ENCODE peak calls at places on chromosome 6, in eight cellular contexts. H, U, T, P, V, A, Z and K are unnamed samples.

GRCh38 chr6:159172066-159172465 is 2.9 kb downstream of the FNDC1 start:
- DNase-seq in H (no peak), U (no peak), T (no peak), P (no peak), V (no peak), A (no peak), Z (no peak), K (no peak)

GRCh38 chr6:54217018-54217417 is 91.2 kb upstream of the TINAG start:
- DNase-seq in H (no peak), U (no peak), T (no peak), P (no peak), V (no peak), A (no peak), Z (no peak), K (no peak)

GRCh38 chr6:6942826-6943225 is 164.9 kb upstream of the RREB1 start:
- DNase-seq in H (peak; percentile 66), U (no peak), T (no peak), P (peak; percentile 93), V (peak; percentile 77), A (peak; percentile 66), Z (no peak), K (no peak)

GRCh38 chr6:1957746-1958145 is 287.7 kb downstream of the GMDS start:
- DNase-seq in H (no peak), U (no peak), T (no peak), P (no peak), V (no peak), A (no peak), Z (no peak), K (no peak)

GRCh38 chr6:23663652-23664051 is 462.4 kb upstream of the NRSN1 start:
- DNase-seq in H (no peak), U (no peak), T (no peak), P (no peak), V (no peak), A (no peak), Z (peak; percentile 70), K (no peak)

GRCh38 chr6:31098449-31098938 is 13.9 kb downstream of the C6orf15 start:
- DNase-seq in H (no peak), U (no peak), T (no peak), P (no peak), V (no peak), A (no peak), Z (no peak), K (no peak)

GRCh38 chr6:31597006-31597405 is 4.2 kb upstream of the NCR3 start:
- DNase-seq in H (no peak), U (no peak), T (peak; percentile 73), P (no peak), V (no peak), A (no peak), Z (peak; percentile 70), K (no peak)

GRCh38 chr6:130611366-130611765 is 215.8 kb upstream of the SMLR1 start:
- DNase-seq in H (no peak), U (no peak), T (no peak), P (no peak), V (no peak), A (no peak), Z (no peak), K (no peak)

GRCh38 chr6:90263653-90264052 is 33.0 kb downstream of the BACH2 start:
- DNase-seq in H (no peak), U (no peak), T (no peak), P (no peak), V (no peak), A (no peak), Z (no peak), K (no peak)

GRCh38 chr6:106974999-106975698 is 620 bp upstream of the CD24 start:
- DNase-seq in H (peak; percentile 50), U (no peak), T (peak; percentile 39), P (peak; percentile 60), V (no peak), A (no peak), Z (peak; percentile 76), K (peak; percentile 26)

GRCh38 chr6:159723259-159723658 is 4.0 kb upstream of the WTAP start:
- DNase-seq in H (no peak), U (no peak), T (no peak), P (no peak), V (no peak), A (no peak), Z (no peak), K (no peak)

GRCh38 chr6:5989141-5989723 is 17.5 kb downstream of the NRN1 start:
- DNase-seq in H (peak; percentile 84), U (no peak), T (no peak), P (peak; percentile 67), V (peak; percentile 37), A (no peak), Z (no peak), K (no peak)

GRCh38 chr6:90397929-90398674 is 101.5 kb upstream of the BACH2 start:
- DNase-seq in H (no peak), U (no peak), T (no peak), P (no peak), V (no peak), A (no peak), Z (peak; percentile 26), K (no peak)

GRCh38 chr6:40302856-40303449 is 284.2 kb downstream of the LRFN2 start:
- DNase-seq in H (no peak), U (no peak), T (no peak), P (no peak), V (no peak), A (no peak), Z (no peak), K (no peak)

GRCh38 chr6:157304840-157305675 is 18.3 kb downstream of the TMEM242 start:
- DNase-seq in H (no peak), U (no peak), T (no peak), P (no peak), V (no peak), A (no peak), Z (no peak), K (no peak)

GRCh38 chr6:90078513-90079289 is 184.4 kb downstream of the GJA10 start:
- DNase-seq in H (no peak), U (no peak), T (peak; percentile 15), P (no peak), V (no peak), A (no peak), Z (no peak), K (no peak)

DNA sequence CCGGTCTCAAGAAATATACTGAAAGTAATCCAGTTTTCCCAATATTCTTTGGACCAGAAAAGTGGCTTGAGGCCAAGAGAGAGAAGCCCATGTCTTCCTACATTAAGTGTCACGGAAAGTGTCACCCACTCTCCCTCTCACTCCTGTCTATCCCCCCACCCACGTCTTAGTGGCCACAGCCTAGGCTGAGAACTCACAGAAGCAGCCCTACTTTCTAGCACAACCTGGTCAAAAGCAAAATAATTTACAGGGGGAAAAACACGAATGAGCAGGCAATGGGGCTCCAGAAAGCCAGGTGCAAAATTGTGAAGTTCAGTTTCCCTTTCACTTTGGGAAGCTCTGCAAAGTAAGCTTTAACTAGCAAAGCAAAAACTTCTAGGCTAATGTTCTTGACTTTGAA is 118.0 kb downstream of the OPRM1 start:
- DNase-seq in H (no peak), U (no peak), T (no peak), P (no peak), V (no peak), A (no peak), Z (no peak), K (no peak)
- H3K4me3 ChIP-seq in H (no peak overlapping the region), U (no peak overlapping the region), T (no peak overlapping the region), P (peak overlapping the region; percentile 28), V (no peak overlapping the region), A (no peak overlapping the region), Z (no peak overlapping the region), K (peak overlapping the region; percentile 26)

GRCh38 chr6:12254228-12254627 is 35.9 kb upstream of the EDN1 start:
- DNase-seq in H (no peak), U (no peak), T (no peak), P (no peak), V (no peak), A (no peak), Z (no peak), K (no peak)
- H3K4me3 ChIP-seq in H (no peak overlapping the region), U (no peak overlapping the region), T (no peak overlapping the region), P (no peak overlapping the region), V (no peak overlapping the region), A (no peak overlapping the region), Z (no peak overlapping the region), K (no peak overlapping the region)

GRCh38 chr6:149032318-149032598 is 285.3 kb upstream of the TAB2 start:
- DNase-seq in H (no peak), U (no peak), T (no peak), P (no peak), V (no peak), A (no peak), Z (no peak), K (no peak)

GRCh38 chr6:149033454-149034241 is 283.9 kb upstream of the TAB2 start:
- DNase-seq in H (no peak), U (no peak), T (no peak), P (no peak), V (no peak), A (no peak), Z (no peak), K (no peak)

GRCh38 chr6:149035806-149036205 is 281.7 kb upstream of the TAB2 start:
- DNase-seq in H (no peak), U (no peak), T (no peak), P (no peak), V (no peak), A (no peak), Z (no peak), K (no peak)

GRCh38 chr6:149031545-149032317 is 284.9 kb downstream of the UST start:
- DNase-seq in H (peak; percentile 82), U (peak; percentile 67), T (no peak), P (no peak), V (peak; percentile 28), A (no peak), Z (peak; percentile 22), K (peak; percentile 69)

DNA sequence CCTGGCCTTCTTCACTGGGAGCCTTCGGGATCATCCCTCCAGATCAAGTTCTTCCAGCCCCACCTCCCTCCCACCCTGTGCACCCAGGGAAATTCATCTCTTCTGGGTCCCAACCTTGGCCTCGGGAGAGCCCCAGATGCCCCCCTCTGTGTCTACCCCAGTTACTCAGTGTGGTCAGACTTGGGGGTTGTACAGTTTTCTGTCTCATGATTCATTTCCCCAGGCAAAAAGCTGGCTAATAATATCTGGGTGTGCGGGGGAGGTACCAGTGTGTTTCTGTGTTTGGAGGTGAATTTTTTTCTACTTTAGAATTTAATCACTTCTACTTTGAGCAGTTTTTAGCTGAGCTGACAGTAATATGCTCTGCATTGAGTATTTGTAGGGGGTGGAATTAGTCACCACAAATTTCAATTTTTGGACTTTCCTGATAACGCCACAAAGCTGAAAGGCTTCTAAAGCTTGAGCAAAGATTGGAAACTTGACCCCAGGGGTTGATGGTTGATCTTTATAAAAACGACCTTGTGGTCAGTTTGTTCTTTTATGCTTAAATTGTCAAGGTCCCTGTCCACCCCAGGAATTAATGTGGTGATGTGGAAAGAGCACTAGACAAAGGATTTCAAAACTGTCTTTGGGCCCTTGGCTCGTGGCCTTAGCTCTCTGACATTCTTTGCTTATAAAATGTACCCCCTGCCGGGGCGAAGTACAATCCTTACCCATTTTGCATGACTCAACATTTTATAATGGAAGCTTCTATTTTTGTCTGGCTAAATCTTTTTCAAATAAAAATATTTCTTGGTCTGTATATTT is 284.7 kb upstream of the TAB2 start:
- DNase-seq in H (no peak), U (peak; percentile 55), T (no peak), P (no peak), V (no peak), A (no peak), Z (peak; percentile 26), K (no peak)
- H3K4me3 ChIP-seq in H (no peak overlapping the region), U (no peak overlapping the region), T (no peak overlapping the region), P (no peak overlapping the region), V (no peak overlapping the region), A (no peak overlapping the region), Z (no peak overlapping the region), K (no peak overlapping the region)

DNA sequence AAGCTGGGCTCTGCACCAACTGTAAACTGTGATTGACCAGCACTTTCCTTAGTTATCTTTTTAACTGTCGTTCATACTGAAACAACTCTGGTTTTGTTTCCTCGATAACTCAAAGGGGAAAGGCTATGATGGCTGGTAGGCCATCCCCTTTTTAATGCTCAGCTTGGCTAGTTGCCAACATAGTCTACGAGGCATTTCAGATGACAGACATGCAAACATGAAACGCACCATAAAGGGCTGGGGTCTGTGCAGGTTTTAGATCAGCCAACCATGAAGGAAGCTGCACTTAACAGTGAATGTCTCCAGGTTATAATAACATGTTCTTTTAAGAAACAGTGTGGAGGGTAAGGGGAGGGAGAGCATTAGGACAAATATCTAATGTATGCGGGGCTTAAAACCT is 497.0 kb upstream of the ARID1B start:
- DNase-seq in H (no peak), U (no peak), T (no peak), P (no peak), V (no peak), A (no peak), Z (peak; percentile 50), K (no peak)
- H3K4me3 ChIP-seq in H (no peak overlapping the region), U (no peak overlapping the region), T (no peak overlapping the region), P (no peak overlapping the region), V (no peak overlapping the region), A (no peak overlapping the region), Z (no peak overlapping the region), K (no peak overlapping the region)